ENCODE peak calls at places on chromosome 2, in ten cellular contexts. A, M, R, E, G, K, W, H, D and P are unnamed samples.

GRCh38 chr2:56523815-56524214 is 340.0 kb downstream of the CCDC85A start:
- DNase-seq in A (no peak), M (no peak), R (no peak), E (no peak), G (no peak), K (no peak), W (no peak), H (no peak), D (no peak), P (no peak)

GRCh38 chr2:186503827-186504606 is 18.0 kb downstream of the ZC3H15 start:
- DNase-seq in A (no peak), M (no peak), R (no peak), E (no peak), G (no peak), K (peak; percentile 18), W (no peak), H (no peak), D (peak; percentile 22), P (peak; percentile 58)

GRCh38 chr2:148501545-148501944 is 143.0 kb upstream of the EPC2 start:
- DNase-seq in A (no peak), M (no peak), R (no peak), E (no peak), G (no peak), K (no peak), W (no peak), H (no peak), D (no peak), P (no peak)

GRCh38 chr2:77712601-77713000 is 190.4 kb upstream of the LRRTM4 start:
- DNase-seq in A (no peak), M (no peak), R (no peak), E (no peak), G (no peak), K (no peak), W (no peak), H (no peak), D (no peak), P (no peak)

GRCh38 chr2:207265849-207266248 is 100.1 kb upstream of the KLF7 start:
- DNase-seq in A (no peak), M (no peak), R (no peak), E (no peak), G (no peak), K (no peak), W (no peak), H (no peak), D (no peak), P (no peak)

GRCh38 chr2:20231159-20231558 is 6.2 kb upstream of the SDC1 start:
- DNase-seq in A (no peak), M (no peak), R (no peak), E (no peak), G (no peak), K (no peak), W (no peak), H (no peak), D (no peak), P (no peak)

GRCh38 chr2:166451451-166451850 is 42.6 kb downstream of the SCN7A start:
- DNase-seq in A (no peak), M (no peak), R (no peak), E (no peak), G (no peak), K (no peak), W (no peak), H (no peak), D (no peak), P (peak; percentile 1)

GRCh38 chr2:101805146-101806088 is 107.9 kb downstream of the MAP4K4 start:
- DNase-seq in A (no peak), M (no peak), R (no peak), E (no peak), G (no peak), K (no peak), W (peak; percentile 55), H (no peak), D (peak; percentile 62), P (peak; percentile 69)

GRCh38 chr2:136116813-136117390 is 1.0 kb downstream of the CXCR4 start:
- DNase-seq in A (peak; percentile 29), M (peak; percentile 18), R (no peak), E (peak; percentile 52), G (peak; percentile 14), K (peak; percentile 90), W (no peak), H (no peak), D (peak; percentile 34), P (no peak)

GRCh38 chr2:234107861-234108260 is 57.4 kb downstream of the SPP2 start:
- DNase-seq in A (no peak), M (no peak), R (no peak), E (no peak), G (no peak), K (no peak), W (no peak), H (no peak), D (no peak), P (no peak)

GRCh38 chr2:234098675-234099195 is 48.2 kb downstream of the SPP2 start:
- DNase-seq in A (no peak), M (no peak), R (no peak), E (no peak), G (no peak), K (peak; percentile 10), W (no peak), H (no peak), D (no peak), P (no peak)

GRCh38 chr2:234100686-234101085 is 50.2 kb downstream of the SPP2 start:
- DNase-seq in A (no peak), M (no peak), R (no peak), E (no peak), G (no peak), K (no peak), W (no peak), H (no peak), D (no peak), P (no peak)

GRCh38 chr2:234099266-234099665 is 48.8 kb downstream of the SPP2 start:
- DNase-seq in A (no peak), M (no peak), R (no peak), E (peak; percentile 8), G (no peak), K (peak; percentile 11), W (no peak), H (no peak), D (no peak), P (no peak)

DNA sequence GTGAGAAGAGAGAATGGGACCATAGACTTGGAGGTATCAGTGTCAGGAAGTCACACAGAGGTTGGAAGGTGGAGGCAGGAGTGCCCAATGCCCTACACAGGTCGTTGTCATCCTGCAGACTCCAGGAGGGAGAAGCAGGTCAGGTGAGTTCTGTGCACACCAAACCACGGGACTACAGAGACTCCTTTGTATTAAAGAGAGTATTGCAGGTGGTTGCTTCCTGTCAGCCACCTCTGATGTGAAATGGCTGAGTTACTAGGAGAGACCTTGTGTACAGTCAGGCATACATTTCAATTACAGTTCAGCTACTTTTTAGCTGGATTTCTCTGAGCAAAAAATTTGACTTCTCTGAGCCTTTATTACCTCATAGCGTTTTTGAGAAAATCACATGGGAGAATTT is 51.6 kb downstream of the SPP2 start:
- DNase-seq in A (no peak), M (no peak), R (no peak), E (no peak), G (no peak), K (no peak), W (peak; percentile 60), H (no peak), D (peak; percentile 33), P (no peak)
- TF ChIP-seq CTCF in A (no peak), M (no peak), R (no peak), E (no peak), G (no peak), K (no peak), W (no peak), H (no peak), D (no peak), P (no peak)

DNA sequence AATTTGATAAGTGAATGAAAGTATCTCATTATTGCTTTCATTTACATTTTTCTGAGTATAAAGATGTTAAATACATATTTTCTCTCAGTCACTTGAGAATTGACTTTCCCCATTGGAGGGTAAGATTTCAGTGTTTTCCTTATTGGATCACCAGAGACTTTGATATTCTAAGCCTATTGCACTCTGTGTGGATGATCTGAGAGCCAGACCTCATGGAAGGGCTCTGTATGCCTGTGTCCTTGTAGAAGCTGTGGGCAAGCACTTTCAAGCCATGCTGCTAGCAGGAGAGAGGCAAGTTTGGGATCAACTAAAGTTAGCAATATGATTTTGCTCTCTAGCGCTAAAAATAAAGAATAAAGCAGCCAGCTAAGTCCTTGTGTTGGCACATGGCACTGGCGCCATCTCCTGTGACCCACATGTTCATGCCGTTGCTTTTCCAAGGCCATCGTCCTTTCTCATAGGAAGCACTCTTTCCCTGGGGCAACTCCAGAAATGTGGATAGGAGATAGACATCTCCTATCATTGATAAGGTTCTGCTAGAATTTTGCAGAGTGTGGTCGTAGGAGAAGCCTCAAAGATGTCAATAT is 72.6 kb downstream of the AOX1 start:
- DNase-seq in A (peak; percentile 20), M (no peak), R (no peak), E (no peak), G (no peak), K (peak; percentile 5), W (peak; percentile 35), H (no peak), D (no peak), P (no peak)
- TF ChIP-seq CTCF in A (no peak), M (no peak), R (no peak), E (no peak), G (no peak), K (no peak), W (no peak), H (no peak), D (no peak), P (no peak)

GRCh38 chr2:196591004-196591403 is 48.5 kb upstream of the CCDC150 start:
- DNase-seq in A (no peak), M (no peak), R (no peak), E (no peak), G (no peak), K (no peak), W (no peak), H (no peak), D (no peak), P (no peak)

GRCh38 chr2:196591621-196592022 is 47.9 kb upstream of the CCDC150 start:
- DNase-seq in A (no peak), M (no peak), R (no peak), E (no peak), G (no peak), K (no peak), W (no peak), H (no peak), D (no peak), P (no peak)

GRCh38 chr2:196592912-196593881 is 46.3 kb upstream of the CCDC150 start:
- DNase-seq in A (peak; percentile 61), M (peak; percentile 64), R (no peak), E (no peak), G (peak; percentile 67), K (peak; percentile 60), W (peak; percentile 3), H (no peak), D (peak; percentile 80), P (peak; percentile 53)

GRCh38 chr2:196594158-196594557 is 45.4 kb upstream of the CCDC150 start:
- DNase-seq in A (no peak), M (no peak), R (no peak), E (no peak), G (no peak), K (no peak), W (no peak), H (no peak), D (no peak), P (no peak)

GRCh38 chr2:196592331-196592911 is 47.1 kb upstream of the CCDC150 start:
- DNase-seq in A (peak; percentile 64), M (peak; percentile 47), R (no peak), E (no peak), G (peak; percentile 44), K (no peak), W (peak; percentile 8), H (no peak), D (no peak), P (peak; percentile 60)
- TF ChIP-seq CTCF in A (no peak), M (no peak), R (no peak), E (no peak), G (no peak), K (no peak), W (no peak), H (peak; percentile 52), D (peak; percentile 11), P (peak; percentile 23)

GRCh38 chr2:30115981-30116285 is 30.9 kb upstream of the YPEL5 start:
- DNase-seq in A (no peak), M (no peak), R (no peak), E (no peak), G (no peak), K (no peak), W (no peak), H (no peak), D (no peak), P (no peak)
- TF ChIP-seq CTCF in A (no peak), M (no peak), R (no peak), E (no peak), G (peak; percentile 55), K (no peak), W (no peak), H (peak; percentile 57), D (no peak), P (no peak)